ENCODE peak calls at places on chromosome 10, in seven cellular contexts. One of them, this sample, is unnamed.

GRCh38 chr10:6780008-6780677 is 200.1 kb upstream of the PRKCQ start:
- DNase-seq in trophoblast cell: no peak
- DNase-seq in neuronal stem cell: no peak
- DNase-seq in mesendoderm: no peak
- DNase-seq in H9: no peak
- DNase-seq in H1: no peak
- DNase-seq in mesenchymal stem cell: no peak
- DNase-seq in this sample: no peak

GRCh38 chr10:93673791-93674190 is 28.6 kb downstream of the FRA10AC1 start:
- DNase-seq in trophoblast cell: no peak
- DNase-seq in neuronal stem cell: no peak
- DNase-seq in mesendoderm: no peak
- DNase-seq in H9: no peak
- DNase-seq in H1: no peak
- DNase-seq in mesenchymal stem cell: no peak
- DNase-seq in this sample: no peak

GRCh38 chr10:528173-529165 is 161.0 kb downstream of the DIP2C start:
- DNase-seq in trophoblast cell: no peak
- DNase-seq in neuronal stem cell: no peak
- DNase-seq in mesendoderm: no peak
- DNase-seq in H9: no peak
- DNase-seq in H1: no peak
- DNase-seq in mesenchymal stem cell: no peak
- DNase-seq in this sample: no peak

GRCh38 chr10:92756233-92757065 is 66.7 kb downstream of the HHEX start:
- DNase-seq in trophoblast cell: no peak
- DNase-seq in neuronal stem cell: no peak
- DNase-seq in mesendoderm: peak; percentile 23
- DNase-seq in H9: no peak
- DNase-seq in H1: no peak
- DNase-seq in mesenchymal stem cell: no peak
- DNase-seq in this sample: peak; percentile 44

GRCh38 chr10:325282-325681 is 190.0 kb downstream of the ZMYND11 start:
- DNase-seq in trophoblast cell: no peak
- DNase-seq in neuronal stem cell: no peak
- DNase-seq in mesendoderm: no peak
- DNase-seq in H9: no peak
- DNase-seq in H1: no peak
- DNase-seq in mesenchymal stem cell: no peak
- DNase-seq in this sample: no peak

GRCh38 chr10:5482016-5482415 is 17.4 kb downstream of the CALML5 start:
- DNase-seq in trophoblast cell: no peak
- DNase-seq in neuronal stem cell: no peak
- DNase-seq in mesendoderm: no peak
- DNase-seq in H9: no peak
- DNase-seq in H1: no peak
- DNase-seq in mesenchymal stem cell: no peak
- DNase-seq in this sample: no peak

GRCh38 chr10:124142960-124143359 is 49.6 kb upstream of the CHST15 start:
- DNase-seq in trophoblast cell: no peak
- DNase-seq in neuronal stem cell: no peak
- DNase-seq in mesendoderm: no peak
- DNase-seq in H9: no peak
- DNase-seq in H1: no peak
- DNase-seq in mesenchymal stem cell: no peak
- DNase-seq in this sample: no peak

GRCh38 chr10:69645296-69645665 is 15.2 kb downstream of the FAM241B start:
- DNase-seq in trophoblast cell: no peak
- DNase-seq in neuronal stem cell: no peak
- DNase-seq in mesendoderm: no peak
- DNase-seq in H9: no peak
- DNase-seq in H1: no peak
- DNase-seq in mesenchymal stem cell: no peak
- DNase-seq in this sample: no peak

GRCh38 chr10:3068968-3069737 is 1.8 kb downstream of the PFKP start:
- DNase-seq in trophoblast cell: no peak
- DNase-seq in neuronal stem cell: no peak
- DNase-seq in mesendoderm: peak; percentile 56
- DNase-seq in H9: no peak
- DNase-seq in H1: no peak
- DNase-seq in mesenchymal stem cell: peak; percentile 37
- DNase-seq in this sample: peak; percentile 27

GRCh38 chr10:93319855-93320254 is 162.3 kb downstream of the MYOF start:
- DNase-seq in trophoblast cell: peak; percentile 39
- DNase-seq in neuronal stem cell: no peak
- DNase-seq in mesendoderm: no peak
- DNase-seq in H9: no peak
- DNase-seq in H1: no peak
- DNase-seq in mesenchymal stem cell: no peak
- DNase-seq in this sample: no peak

GRCh38 chr10:36676321-36677169 is 448.9 kb upstream of the ANKRD30A start:
- DNase-seq in trophoblast cell: no peak
- DNase-seq in neuronal stem cell: no peak
- DNase-seq in mesendoderm: no peak
- DNase-seq in H9: no peak
- DNase-seq in H1: no peak
- DNase-seq in mesenchymal stem cell: peak; percentile 62
- DNase-seq in this sample: peak; percentile 73

GRCh38 chr10:61993676-61994401 is 92.3 kb downstream of the ARID5B start:
- DNase-seq in trophoblast cell: peak; percentile 73
- DNase-seq in neuronal stem cell: no peak
- DNase-seq in mesendoderm: no peak
- DNase-seq in H9: no peak
- DNase-seq in H1: no peak
- DNase-seq in mesenchymal stem cell: no peak
- DNase-seq in this sample: no peak

GRCh38 chr10:8873310-8873709 is 818.8 kb downstream of the GATA3 start:
- DNase-seq in trophoblast cell: peak; percentile 23
- DNase-seq in neuronal stem cell: no peak
- DNase-seq in mesendoderm: peak; percentile 6
- DNase-seq in H9: no peak
- DNase-seq in H1: no peak
- DNase-seq in mesenchymal stem cell: peak; percentile 10
- DNase-seq in this sample: no peak

GRCh38 chr10:71156436-71156835 is 55.9 kb upstream of the UNC5B start:
- DNase-seq in trophoblast cell: peak; percentile 58
- DNase-seq in neuronal stem cell: no peak
- DNase-seq in mesendoderm: no peak
- DNase-seq in H9: no peak
- DNase-seq in H1: no peak
- DNase-seq in mesenchymal stem cell: peak; percentile 19
- DNase-seq in this sample: no peak

GRCh38 chr10:44233561-44234470 is 151.1 kb downstream of the CXCL12 start:
- DNase-seq in trophoblast cell: peak; percentile 29
- DNase-seq in neuronal stem cell: peak; percentile 79
- DNase-seq in mesendoderm: peak; percentile 96
- DNase-seq in H9: peak; percentile 95
- DNase-seq in H1: peak; percentile 87
- DNase-seq in mesenchymal stem cell: peak; percentile 70
- DNase-seq in this sample: no peak

GRCh38 chr10:70702193-70702763 is 30.0 kb downstream of the ADAMTS14 start:
- DNase-seq in trophoblast cell: no peak
- DNase-seq in neuronal stem cell: no peak
- DNase-seq in mesendoderm: no peak
- DNase-seq in H9: no peak
- DNase-seq in H1: no peak
- DNase-seq in mesenchymal stem cell: no peak
- DNase-seq in this sample: no peak

GRCh38 chr10:132925071-132925561 is 17.3 kb downstream of the CFAP46 start:
- DNase-seq in trophoblast cell: no peak
- DNase-seq in neuronal stem cell: no peak
- DNase-seq in mesendoderm: no peak
- DNase-seq in H9: no peak
- DNase-seq in H1: no peak
- DNase-seq in mesenchymal stem cell: no peak
- DNase-seq in this sample: no peak

GRCh38 chr10:26622891-26623290 is 74.6 kb upstream of the PDSS1 start:
- DNase-seq in trophoblast cell: no peak
- DNase-seq in neuronal stem cell: no peak
- DNase-seq in mesendoderm: peak; percentile 4
- DNase-seq in H9: no peak
- DNase-seq in H1: no peak
- DNase-seq in mesenchymal stem cell: no peak
- DNase-seq in this sample: no peak

GRCh38 chr10:27537166-27537565 is 33.1 kb downstream of the RAB18 start:
- DNase-seq in trophoblast cell: no peak
- DNase-seq in neuronal stem cell: no peak
- DNase-seq in mesendoderm: no peak
- DNase-seq in H9: no peak
- DNase-seq in H1: no peak
- DNase-seq in mesenchymal stem cell: no peak
- DNase-seq in this sample: no peak

GRCh38 chr10:114914545-114914944 is 23.4 kb upstream of the TRUB1 start:
- DNase-seq in trophoblast cell: no peak
- DNase-seq in neuronal stem cell: no peak
- DNase-seq in mesendoderm: no peak
- DNase-seq in H9: no peak
- DNase-seq in H1: no peak
- DNase-seq in mesenchymal stem cell: no peak
- DNase-seq in this sample: no peak
- H3K23ac ChIP-seq in trophoblast cell: no peak overlapping the region
- H3K23ac ChIP-seq in neuronal stem cell: no peak overlapping the region
- H3K23ac ChIP-seq in mesendoderm: no peak overlapping the region
- H3K23ac ChIP-seq in H9: no peak overlapping the region
- H3K23ac ChIP-seq in H1: no peak overlapping the region
- H3K23ac ChIP-seq in mesenchymal stem cell: no peak overlapping the region
- H3K23ac ChIP-seq in this sample: no peak overlapping the region

DNA sequence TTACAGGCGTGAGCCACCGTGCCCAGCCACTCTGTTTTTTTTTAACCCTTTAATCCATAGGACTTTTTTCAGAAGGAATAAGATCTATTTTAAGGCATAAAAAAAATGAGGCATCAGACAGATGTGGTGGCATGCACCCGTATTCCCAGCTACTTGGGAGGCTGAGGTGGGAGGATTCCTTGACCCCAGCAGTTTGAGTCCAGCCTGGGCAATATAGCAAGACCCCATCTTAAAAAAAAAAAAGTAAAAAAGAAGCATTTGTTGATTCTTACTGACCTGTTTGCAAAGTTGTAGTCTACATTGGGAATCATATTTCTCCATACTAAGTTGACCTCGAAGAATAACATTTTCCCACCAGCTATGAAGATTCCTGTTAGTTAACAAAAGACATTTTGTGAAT is 38.6 kb downstream of the VCL start:
- DNase-seq in trophoblast cell: no peak
- DNase-seq in neuronal stem cell: no peak
- DNase-seq in mesendoderm: no peak
- DNase-seq in H9: no peak
- DNase-seq in H1: no peak
- DNase-seq in mesenchymal stem cell: no peak
- DNase-seq in this sample: no peak
- H3K23ac ChIP-seq in trophoblast cell: no peak overlapping the region
- H3K23ac ChIP-seq in neuronal stem cell: no peak overlapping the region
- H3K23ac ChIP-seq in mesendoderm: no peak overlapping the region
- H3K23ac ChIP-seq in H9: no peak overlapping the region
- H3K23ac ChIP-seq in H1: no peak overlapping the region
- H3K23ac ChIP-seq in mesenchymal stem cell: no peak overlapping the region
- H3K23ac ChIP-seq in this sample: no peak overlapping the region

DNA sequence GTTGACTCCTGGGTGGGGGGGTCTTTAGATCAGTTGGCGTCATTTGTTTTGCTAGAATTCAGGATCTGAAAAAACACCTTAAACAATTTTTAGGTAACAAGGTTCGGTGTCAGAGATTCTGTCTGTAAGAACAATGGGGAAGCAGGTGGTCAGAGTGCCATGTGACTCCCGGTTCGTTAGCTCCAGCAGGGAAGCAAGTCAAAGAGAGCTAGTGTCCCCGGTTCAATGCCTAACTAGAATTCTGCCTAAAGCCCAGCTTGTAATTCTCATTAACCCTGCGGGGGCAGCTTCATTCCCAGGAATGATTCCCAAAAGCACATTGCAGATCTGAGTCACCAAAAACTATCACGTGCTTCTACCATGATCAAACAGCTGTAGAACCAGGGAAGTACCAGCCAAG is 664.3 kb upstream of the CELF2 start:
- DNase-seq in trophoblast cell: no peak
- DNase-seq in neuronal stem cell: peak; percentile 11
- DNase-seq in mesendoderm: peak; percentile 23
- DNase-seq in H9: no peak
- DNase-seq in H1: no peak
- DNase-seq in mesenchymal stem cell: no peak
- DNase-seq in this sample: no peak
- H3K23ac ChIP-seq in trophoblast cell: no peak overlapping the region
- H3K23ac ChIP-seq in neuronal stem cell: no peak overlapping the region
- H3K23ac ChIP-seq in mesendoderm: no peak overlapping the region
- H3K23ac ChIP-seq in H9: no peak overlapping the region
- H3K23ac ChIP-seq in H1: no peak overlapping the region
- H3K23ac ChIP-seq in mesenchymal stem cell: no peak overlapping the region
- H3K23ac ChIP-seq in this sample: no peak overlapping the region

GRCh38 chr10:35579116-35579515 is 26.0 kb upstream of the GJD4 start:
- DNase-seq in trophoblast cell: no peak
- DNase-seq in neuronal stem cell: no peak
- DNase-seq in mesendoderm: no peak
- DNase-seq in H9: no peak
- DNase-seq in H1: no peak
- DNase-seq in mesenchymal stem cell: no peak
- DNase-seq in this sample: no peak

GRCh38 chr10:35580421-35580770 is 24.7 kb upstream of the GJD4 start:
- DNase-seq in trophoblast cell: no peak
- DNase-seq in neuronal stem cell: no peak
- DNase-seq in mesendoderm: no peak
- DNase-seq in H9: no peak
- DNase-seq in H1: no peak
- DNase-seq in mesenchymal stem cell: no peak
- DNase-seq in this sample: no peak

GRCh38 chr10:35577915-35578607 is 27.1 kb upstream of the GJD4 start:
- DNase-seq in trophoblast cell: no peak
- DNase-seq in neuronal stem cell: no peak
- DNase-seq in mesendoderm: no peak
- DNase-seq in H9: no peak
- DNase-seq in H1: no peak
- DNase-seq in mesenchymal stem cell: no peak
- DNase-seq in this sample: no peak

GRCh38 chr10:35578608-35578956 is 26.6 kb upstream of the GJD4 start:
- DNase-seq in trophoblast cell: no peak
- DNase-seq in neuronal stem cell: no peak
- DNase-seq in mesendoderm: no peak
- DNase-seq in H9: no peak
- DNase-seq in H1: no peak
- DNase-seq in mesenchymal stem cell: no peak
- DNase-seq in this sample: no peak

DNA sequence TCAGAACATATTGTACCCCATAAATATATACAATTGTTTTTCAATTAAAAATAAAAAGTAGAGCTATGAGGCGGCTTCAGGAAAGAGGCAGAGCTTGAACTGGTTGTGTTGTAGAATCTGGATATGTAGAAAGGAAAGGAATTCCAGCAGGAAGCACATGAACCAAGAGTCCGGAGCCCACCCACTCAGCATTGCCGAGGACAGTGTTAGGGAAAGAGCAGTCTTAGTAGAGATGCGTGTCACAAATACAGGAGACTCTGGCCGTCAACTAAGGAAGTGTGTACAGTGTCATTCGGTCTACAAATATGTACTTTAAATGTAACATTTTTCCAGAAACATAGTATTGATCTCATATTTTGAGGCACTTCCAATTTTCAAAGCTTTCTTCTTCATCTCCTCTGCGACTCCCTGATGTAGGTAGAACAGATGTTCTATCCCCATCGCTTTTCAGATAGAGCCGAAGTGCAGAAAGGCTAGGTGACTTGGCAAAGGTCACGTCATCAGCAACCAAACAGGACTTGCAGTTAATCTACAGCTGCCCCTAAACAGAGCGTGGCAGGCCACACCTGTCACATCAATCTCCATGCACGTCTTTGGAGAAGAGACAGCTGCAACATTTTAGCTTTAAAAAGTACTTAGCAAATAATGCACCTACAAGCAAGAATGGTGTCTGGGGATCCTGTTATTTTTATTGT is 25.3 kb upstream of the GJD4 start:
- DNase-seq in trophoblast cell: no peak
- DNase-seq in neuronal stem cell: no peak
- DNase-seq in mesendoderm: no peak
- DNase-seq in H9: no peak
- DNase-seq in H1: no peak
- DNase-seq in mesenchymal stem cell: no peak
- DNase-seq in this sample: no peak
- H3K23ac ChIP-seq in trophoblast cell: no peak overlapping the region
- H3K23ac ChIP-seq in neuronal stem cell: no peak overlapping the region
- H3K23ac ChIP-seq in mesendoderm: no peak overlapping the region
- H3K23ac ChIP-seq in H9: no peak overlapping the region
- H3K23ac ChIP-seq in H1: no peak overlapping the region
- H3K23ac ChIP-seq in mesenchymal stem cell: no peak overlapping the region
- H3K23ac ChIP-seq in this sample: no peak overlapping the region